ENCODE peak calls at places on chromosomes 5 and 9, in six cellular contexts. One of them, this sample, is unnamed.

GRCh38 chr9:109349431-109349846 is 28.6 kb upstream of the EPB41L4B start:
- DNase-seq in GM12891: no peak
- DNase-seq in K562: no peak
- DNase-seq in GM12878: no peak
- DNase-seq in H1: no peak
- DNase-seq in HepG2: no peak
- DNase-seq in this sample: no peak

GRCh38 chr9:130893250-130894101 is 3.1 kb downstream of the QRFP start:
- DNase-seq in GM12891: no peak
- DNase-seq in K562: peak
- DNase-seq in GM12878: no peak
- DNase-seq in H1: no peak
- DNase-seq in HepG2: no peak
- DNase-seq in this sample: no peak

GRCh38 chr5:172972557-172972956 is 11.0 kb upstream of the ATP6V0E1 start:
- DNase-seq in GM12891: no peak
- DNase-seq in K562: no peak
- DNase-seq in GM12878: no peak
- DNase-seq in H1: no peak
- DNase-seq in HepG2: no peak
- DNase-seq in this sample: no peak

GRCh38 chr5:180807654-180808414 is 5.2 kb upstream of the MGAT1 start:
- DNase-seq in GM12891: no peak
- DNase-seq in K562: no peak
- DNase-seq in GM12878: no peak
- DNase-seq in H1: no peak
- DNase-seq in HepG2: no peak
- DNase-seq in this sample: no peak

GRCh38 chr5:64691333-64691732 is 1.0 kb downstream of the SHISAL2B start:
- DNase-seq in GM12891: no peak
- DNase-seq in K562: no peak
- DNase-seq in GM12878: no peak
- DNase-seq in H1: no peak
- DNase-seq in HepG2: no peak
- DNase-seq in this sample: no peak

GRCh38 chr9:27572566-27572917 is 739 bp downstream of the C9orf72 start:
- DNase-seq in GM12891: no peak
- DNase-seq in K562: peak
- DNase-seq in GM12878: no peak
- DNase-seq in H1: no peak
- DNase-seq in HepG2: peak
- DNase-seq in this sample: no peak

GRCh38 chr9:90331826-90332575 is 310.6 kb downstream of the DIRAS2 start:
- DNase-seq in GM12891: no peak
- DNase-seq in K562: no peak
- DNase-seq in GM12878: no peak
- DNase-seq in H1: no peak
- DNase-seq in HepG2: no peak
- DNase-seq in this sample: no peak

GRCh38 chr5:172866802-172867748 is 33.0 kb downstream of the ERGIC1 start:
- DNase-seq in GM12891: no peak
- DNase-seq in K562: no peak
- DNase-seq in GM12878: no peak
- DNase-seq in H1: no peak
- DNase-seq in HepG2: no peak
- DNase-seq in this sample: no peak

GRCh38 chr9:82512724-82513123 is 524.2 kb downstream of the SPATA31D1 start:
- DNase-seq in GM12891: no peak
- DNase-seq in K562: no peak
- DNase-seq in GM12878: no peak
- DNase-seq in H1: no peak
- DNase-seq in HepG2: no peak
- DNase-seq in this sample: no peak

GRCh38 chr5:149685494-149685893 is 44.6 kb upstream of the PPARGC1B start:
- DNase-seq in GM12891: no peak
- DNase-seq in K562: no peak
- DNase-seq in GM12878: no peak
- DNase-seq in H1: no peak
- DNase-seq in HepG2: no peak
- DNase-seq in this sample: no peak

GRCh38 chr5:135599421-135600140 is 20.8 kb upstream of the CXCL14 start:
- DNase-seq in GM12891: no peak
- DNase-seq in K562: no peak
- DNase-seq in GM12878: no peak
- DNase-seq in H1: no peak
- DNase-seq in HepG2: no peak
- DNase-seq in this sample: no peak

GRCh38 chr5:158039441-158039840 is 180.5 kb upstream of the CLINT1 start:
- DNase-seq in GM12891: no peak
- DNase-seq in K562: no peak
- DNase-seq in GM12878: no peak
- DNase-seq in H1: no peak
- DNase-seq in HepG2: no peak
- DNase-seq in this sample: no peak

GRCh38 chr5:119269061-119269579 is 86.7 kb upstream of the TNFAIP8 start:
- DNase-seq in GM12891: no peak
- DNase-seq in K562: peak
- DNase-seq in GM12878: no peak
- DNase-seq in H1: no peak
- DNase-seq in HepG2: peak
- DNase-seq in this sample: no peak

DNA sequence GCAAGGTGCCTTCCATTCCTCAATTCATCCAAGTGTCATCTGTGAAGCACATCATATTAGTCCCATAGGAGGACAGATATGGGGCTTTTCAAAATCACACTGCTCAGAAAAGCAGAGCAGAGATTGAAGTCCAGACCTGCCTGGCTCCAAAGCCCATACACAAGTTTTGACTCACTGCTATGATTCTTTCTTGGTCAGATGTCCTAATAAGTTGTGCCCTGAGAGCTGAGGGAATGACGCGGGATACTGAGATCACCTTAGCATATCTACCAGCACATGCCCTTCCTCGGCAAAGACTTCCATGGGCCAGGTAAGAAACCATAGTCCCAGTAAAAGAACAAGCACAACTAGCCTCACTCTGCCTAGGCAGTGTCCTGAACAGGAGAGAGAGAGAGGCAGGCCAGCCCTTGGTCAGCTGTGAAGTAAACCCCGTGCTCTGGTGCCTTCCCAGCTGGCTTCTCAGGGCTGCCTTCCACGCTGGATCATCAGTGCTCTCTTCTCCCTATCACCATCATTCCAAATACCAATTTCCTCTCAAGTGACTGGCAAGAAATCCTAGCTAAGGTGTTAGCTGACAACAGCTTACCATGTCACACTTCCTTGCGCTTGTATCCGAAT is 73.3 kb downstream of the SIL1 start:
- DNase-seq in GM12891: no peak
- DNase-seq in K562: no peak
- DNase-seq in GM12878: no peak
- DNase-seq in H1: no peak
- DNase-seq in HepG2: no peak
- DNase-seq in this sample: no peak
- TF ChIP-seq TAF1 in GM12891: no peak
- TF ChIP-seq TAF1 in K562: no peak
- TF ChIP-seq TAF1 in GM12878: no peak
- TF ChIP-seq TAF1 in H1: no peak
- TF ChIP-seq TAF1 in HepG2: no peak
- TF ChIP-seq TAF1 in this sample: no peak

DNA sequence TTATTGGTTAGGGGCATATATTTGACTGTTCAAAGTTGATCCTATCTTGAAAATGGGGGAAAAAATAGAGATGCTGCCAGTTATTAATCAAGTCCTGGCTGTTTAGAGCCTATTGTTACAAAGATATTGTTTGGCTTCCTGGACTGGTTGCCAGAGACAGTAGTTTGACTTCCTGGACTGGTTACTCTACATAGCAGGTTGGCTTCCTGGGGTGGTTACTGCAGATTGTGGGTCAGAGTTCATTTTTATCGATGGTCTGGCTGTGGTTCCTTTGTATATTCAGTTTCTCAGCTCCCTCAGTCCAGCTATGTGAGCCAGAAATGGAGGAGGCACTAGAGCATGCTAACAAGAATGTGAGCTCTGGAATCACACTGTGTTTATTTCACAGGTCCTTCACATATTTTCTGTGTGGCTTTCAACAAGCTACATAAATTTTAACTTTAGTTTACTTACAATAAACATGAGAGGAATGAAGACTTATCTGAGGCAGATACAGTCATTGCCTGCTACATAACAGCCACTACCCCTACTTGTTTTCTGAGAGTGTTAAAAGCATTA is 137.6 kb downstream of the TRPM3 start:
- DNase-seq in GM12891: no peak
- DNase-seq in K562: no peak
- DNase-seq in GM12878: no peak
- DNase-seq in H1: no peak
- DNase-seq in HepG2: no peak
- DNase-seq in this sample: no peak
- TF ChIP-seq POLR2AphosphoS5 in GM12891: no peak
- TF ChIP-seq POLR2AphosphoS5 in K562: no peak
- TF ChIP-seq POLR2AphosphoS5 in GM12878: no peak
- TF ChIP-seq POLR2AphosphoS5 in H1: no peak
- TF ChIP-seq POLR2AphosphoS5 in HepG2: no peak
- TF ChIP-seq POLR2AphosphoS5 in this sample: no peak

GRCh38 chr5:115841382-115842088 is at the start of the genes AP3S1 and ATG12:
- DNase-seq in GM12891: peak
- DNase-seq in K562: peak
- DNase-seq in GM12878: peak
- DNase-seq in H1: peak
- DNase-seq in HepG2: peak
- DNase-seq in this sample: peak
- TF ChIP-seq POLR2A in GM12891: peak
- TF ChIP-seq POLR2A in K562: peak
- TF ChIP-seq POLR2A in GM12878: peak
- TF ChIP-seq POLR2A in H1: no peak
- TF ChIP-seq POLR2A in HepG2: peak
- TF ChIP-seq POLR2A in this sample: peak

DNA sequence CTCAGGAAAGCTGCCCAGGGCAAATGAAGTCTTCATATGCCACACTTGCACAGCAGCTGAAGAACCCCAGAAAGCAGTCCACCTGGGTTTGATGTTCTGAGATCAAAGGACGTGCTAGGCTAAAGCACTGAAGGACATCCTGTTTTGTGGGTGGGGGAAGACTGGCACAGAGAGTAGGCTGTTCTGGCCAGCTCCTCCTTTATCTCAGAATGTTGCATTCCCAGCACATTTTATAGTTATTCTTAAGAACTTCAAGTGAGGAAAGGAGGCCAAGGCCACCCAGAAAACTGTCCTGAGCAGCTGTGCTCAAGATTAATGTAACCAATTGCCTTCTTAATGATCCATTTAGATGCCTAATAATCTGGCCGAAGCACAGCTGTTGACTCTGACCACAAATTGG is 10.9 kb downstream of the SHOC1 start:
- DNase-seq in GM12891: no peak
- DNase-seq in K562: no peak
- DNase-seq in GM12878: no peak
- DNase-seq in H1: no peak
- DNase-seq in HepG2: no peak
- DNase-seq in this sample: no peak
- TF ChIP-seq TAF1 in GM12891: no peak
- TF ChIP-seq TAF1 in K562: no peak
- TF ChIP-seq TAF1 in GM12878: no peak
- TF ChIP-seq TAF1 in H1: no peak
- TF ChIP-seq TAF1 in HepG2: no peak
- TF ChIP-seq TAF1 in this sample: no peak

GRCh38 chr5:143403357-143403606 is 204 bp downstream of the NR3C1 start:
- DNase-seq in GM12891: peak
- DNase-seq in K562: no peak
- DNase-seq in GM12878: no peak
- DNase-seq in H1: no peak
- DNase-seq in HepG2: no peak
- DNase-seq in this sample: no peak

GRCh38 chr5:143402464-143403356 is 776 bp downstream of the NR3C1 start:
- DNase-seq in GM12891: no peak
- DNase-seq in K562: peak
- DNase-seq in GM12878: no peak
- DNase-seq in H1: no peak
- DNase-seq in HepG2: peak
- DNase-seq in this sample: no peak

GRCh38 chr5:143404416-143405062 is 1.1 kb upstream of the NR3C1 start:
- DNase-seq in GM12891: peak
- DNase-seq in K562: peak
- DNase-seq in GM12878: no peak
- DNase-seq in H1: no peak
- DNase-seq in HepG2: peak
- DNase-seq in this sample: peak

GRCh38 chr5:143405063-143405746 is 1.7 kb upstream of the NR3C1 start:
- DNase-seq in GM12891: peak
- DNase-seq in K562: peak
- DNase-seq in GM12878: no peak
- DNase-seq in H1: no peak
- DNase-seq in HepG2: peak
- DNase-seq in this sample: peak

DNA sequence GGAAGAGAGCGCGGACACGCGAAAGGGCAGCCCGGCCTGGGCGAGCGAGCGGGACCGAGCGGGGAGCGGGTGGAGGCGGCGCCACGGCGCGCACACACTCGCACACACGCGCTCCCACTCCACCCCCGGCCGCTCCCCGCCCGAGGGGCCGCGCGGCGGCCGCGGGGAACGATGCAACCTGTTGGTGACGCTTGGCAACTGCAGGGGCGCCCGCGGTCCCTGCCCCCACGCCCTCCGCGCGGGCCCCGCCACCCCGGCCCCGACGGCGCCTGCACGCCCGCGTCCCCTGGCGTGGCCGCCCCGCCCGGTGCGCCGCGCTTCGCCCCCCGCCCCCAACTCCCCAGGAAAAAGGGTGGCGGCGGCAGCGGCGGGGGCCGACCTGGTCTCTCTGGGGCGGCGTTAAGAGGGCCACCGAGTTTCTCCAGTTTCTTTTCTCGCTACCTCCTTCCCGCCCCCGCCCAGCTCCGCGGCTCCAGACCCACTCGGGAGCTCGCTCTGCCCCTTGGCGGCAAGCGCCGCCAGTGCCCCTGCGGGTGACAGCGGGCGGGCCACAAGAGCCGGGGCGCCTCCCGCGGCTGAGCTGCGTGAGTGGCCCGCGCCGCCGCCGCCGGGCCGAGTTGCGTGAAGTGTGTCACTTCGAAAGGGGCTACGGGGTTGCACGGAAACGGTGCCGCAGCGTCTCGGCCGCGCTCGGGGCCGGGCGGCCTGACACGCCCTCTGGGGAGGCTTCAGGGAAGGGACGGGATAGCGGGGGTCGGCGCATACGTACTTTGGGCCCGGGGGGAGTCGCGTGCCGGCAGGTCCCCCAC is at the start of gene NR3C1:
- DNase-seq in GM12891: peak
- DNase-seq in K562: peak
- DNase-seq in GM12878: no peak
- DNase-seq in H1: no peak
- DNase-seq in HepG2: peak
- DNase-seq in this sample: peak
- TF ChIP-seq POLR2AphosphoS5 in GM12891: peak
- TF ChIP-seq POLR2AphosphoS5 in K562: peak
- TF ChIP-seq POLR2AphosphoS5 in GM12878: peak
- TF ChIP-seq POLR2AphosphoS5 in H1: no peak
- TF ChIP-seq POLR2AphosphoS5 in HepG2: no peak
- TF ChIP-seq POLR2AphosphoS5 in this sample: peak

DNA sequence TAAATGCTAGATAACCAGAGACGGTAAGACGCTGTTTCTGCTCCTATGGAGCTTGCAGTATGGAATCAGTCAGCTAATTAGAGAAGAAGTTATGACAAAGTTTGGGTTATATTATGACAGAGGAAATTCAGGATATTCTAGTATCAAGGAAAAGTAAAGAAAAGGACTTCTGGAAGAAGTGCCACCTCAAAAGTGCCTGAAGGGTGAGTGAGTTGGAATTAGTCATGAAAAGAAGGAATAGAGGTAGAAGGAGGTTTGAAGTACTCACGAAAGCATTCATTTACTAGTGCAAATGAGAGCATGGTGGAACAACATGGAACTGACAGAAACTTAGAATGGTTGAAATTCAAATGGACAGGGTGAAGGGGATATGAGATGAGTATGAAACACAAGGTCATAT is 40.4 kb upstream of the MTAP start:
- DNase-seq in GM12891: no peak
- DNase-seq in K562: no peak
- DNase-seq in GM12878: no peak
- DNase-seq in H1: no peak
- DNase-seq in HepG2: no peak
- DNase-seq in this sample: no peak
- TF ChIP-seq POLR2A in GM12891: no peak
- TF ChIP-seq POLR2A in K562: no peak
- TF ChIP-seq POLR2A in GM12878: no peak
- TF ChIP-seq POLR2A in H1: no peak
- TF ChIP-seq POLR2A in HepG2: no peak
- TF ChIP-seq POLR2A in this sample: no peak

This sample was measured in GM12892.